ENCODE peak calls at places on chromosomes 11 and 22, in ten cellular contexts. M, H, P, Y, K, T, L, U, O and Q are unnamed samples.

GRCh38 chr22:35777335-35777975 is 59.8 kb downstream of the APOL5 start:
- DNase-seq in Y (no peak), O (peak), P (no peak), T (peak), L (no peak), M (peak), H (no peak), U (no peak), K (no peak), Q (peak)

GRCh38 chr11:65492637-65493366 is 6.0 kb upstream of the MALAT1 start:
- DNase-seq in P (peak), M (no peak), T (no peak), K (no peak), U (peak), O (peak), H (peak), L (peak), Y (peak), Q (peak)

GRCh38 chr22:33352768-33353167 is 294.6 kb upstream of the SYN3 start:
- DNase-seq in O (no peak), P (no peak), L (no peak), H (no peak), M (no peak), Y (no peak), K (no peak), U (no peak), T (no peak), Q (no peak)

GRCh38 chr11:2670541-2671100 is 29.2 kb downstream of the KCNQ1OT1 start:
- DNase-seq in Y (no peak), M (no peak), P (peak), U (no peak), L (no peak), H (no peak), T (no peak), O (no peak), K (no peak), Q (no peak)

GRCh38 chr11:130121430-130121978 is 38.1 kb upstream of the ST14 start:
- DNase-seq in K (no peak), Y (no peak), M (no peak), U (no peak), P (no peak), L (no peak), T (peak), O (peak), H (no peak), Q (peak)

GRCh38 chr11:117419915-117420485 is 92.3 kb downstream of the CEP164 start:
- DNase-seq in U (peak), Y (no peak), K (no peak), P (peak), H (no peak), O (no peak), M (no peak), L (no peak), T (no peak), Q (no peak)

GRCh38 chr11:92376146-92376599 is 151.6 kb downstream of the FAT3 start:
- DNase-seq in M (no peak), Y (no peak), T (peak), P (no peak), O (peak), U (no peak), L (no peak), H (no peak), K (no peak), Q (peak)

GRCh38 chr11:77069336-77069968 is 2.7 kb downstream of the CAPN5 start:
- DNase-seq in U (no peak), O (no peak), T (no peak), K (no peak), M (no peak), Y (no peak), L (no peak), H (no peak), P (peak), Q (no peak)

GRCh38 chr22:37182101-37182948 is 5.7 kb downstream of the C1QTNF6 start:
- DNase-seq in Y (no peak), M (no peak), H (peak), U (peak), P (peak), O (no peak), L (peak), K (no peak), T (no peak), Q (no peak)

GRCh38 chr11:30131535-30131934 is 99.3 kb upstream of the FSHB start:
- DNase-seq in M (no peak), K (no peak), T (no peak), H (no peak), Y (no peak), L (no peak), P (no peak), O (peak), U (no peak), Q (no peak)

GRCh38 chr22:17562906-17563870 is at the start of gene SLC25A18:
- DNase-seq in U (peak), M (no peak), L (no peak), K (peak), Y (peak), T (no peak), H (peak), P (peak), O (no peak), Q (no peak)

GRCh38 chr11:78100276-78101040 is 20.8 kb upstream of the NDUFC2 start:
- DNase-seq in T (no peak), P (no peak), M (no peak), H (no peak), L (no peak), U (no peak), O (no peak), Y (no peak), K (no peak), Q (no peak)

GRCh38 chr11:76602431-76602861 is 68.1 kb downstream of the LRRC32 start:
- DNase-seq in T (no peak), O (no peak), L (no peak), K (no peak), H (peak), U (peak), Y (no peak), P (peak), M (no peak), Q (no peak)

GRCh38 chr22:38505595-38506117 is 455 bp downstream of the DDX17 start:
- DNase-seq in M (no peak), U (peak), P (peak), H (peak), Y (peak), L (peak), T (peak), K (peak), O (no peak), Q (peak)

GRCh38 chr22:38497869-38498268 is 8.2 kb downstream of the DDX17 start:
- DNase-seq in T (no peak), U (no peak), O (no peak), H (no peak), M (no peak), Y (no peak), K (no peak), L (no peak), P (no peak), Q (no peak)

GRCh38 chr22:38503021-38503420 is 3.1 kb downstream of the DDX17 start:
- DNase-seq in K (no peak), O (no peak), H (no peak), T (no peak), L (no peak), M (no peak), U (no peak), Y (no peak), P (no peak), Q (no peak)

GRCh38 chr22:38504731-38505594 is 1.1 kb downstream of the DDX17 start:
- DNase-seq in K (peak), P (peak), L (peak), Y (peak), H (peak), T (no peak), U (peak), O (peak), M (no peak), Q (no peak)

GRCh38 chr22:38501797-38502672 is 4.1 kb downstream of the DDX17 start:
- DNase-seq in U (no peak), P (no peak), K (no peak), T (no peak), O (no peak), H (no peak), L (no peak), M (no peak), Y (no peak), Q (no peak)
- H3K4me3 ChIP-seq in U (peak), P (peak), K (peak), T (peak), O (no peak), H (peak), L (peak), M (no peak), Y (no peak), Q (no peak)

GRCh38 chr11:20448838-20449237 is 61.3 kb downstream of the PRMT3 start:
- DNase-seq in L (no peak), P (no peak), M (no peak), H (no peak), K (no peak), U (no peak), O (no peak), Y (no peak), T (no peak), Q (no peak)

GRCh38 chr11:20444537-20444936 is 57.0 kb downstream of the PRMT3 start:
- DNase-seq in L (no peak), O (peak), K (no peak), P (no peak), Y (no peak), U (no peak), M (no peak), H (no peak), T (no peak), Q (no peak)

GRCh38 chr11:20438637-20439036 is 51.1 kb downstream of the PRMT3 start:
- DNase-seq in K (no peak), P (no peak), M (no peak), H (no peak), T (no peak), Y (no peak), U (no peak), L (no peak), O (no peak), Q (no peak)

GRCh38 chr11:20443596-20443995 is 56.1 kb downstream of the PRMT3 start:
- DNase-seq in O (peak), L (no peak), Y (no peak), T (no peak), M (no peak), P (no peak), K (peak), H (no peak), U (no peak), Q (peak)
- TF ChIP-seq CTCF in O (peak), L (peak), Y (no peak), T (peak), M (peak), P (peak), K (peak), H (peak), U (no peak), Q (peak)

GRCh38 chr11:11027271-11027670 is 169.4 kb upstream of the ZBED5 start:
- DNase-seq in L (no peak), H (no peak), K (no peak), Y (no peak), T (peak), P (no peak), U (no peak), O (peak), M (no peak), Q (peak)
- H3K4me3 ChIP-seq in L (no peak), H (no peak), K (no peak), Y (no peak), T (no peak), P (no peak), U (no peak), O (no peak), M (no peak), Q (no peak)

DNA sequence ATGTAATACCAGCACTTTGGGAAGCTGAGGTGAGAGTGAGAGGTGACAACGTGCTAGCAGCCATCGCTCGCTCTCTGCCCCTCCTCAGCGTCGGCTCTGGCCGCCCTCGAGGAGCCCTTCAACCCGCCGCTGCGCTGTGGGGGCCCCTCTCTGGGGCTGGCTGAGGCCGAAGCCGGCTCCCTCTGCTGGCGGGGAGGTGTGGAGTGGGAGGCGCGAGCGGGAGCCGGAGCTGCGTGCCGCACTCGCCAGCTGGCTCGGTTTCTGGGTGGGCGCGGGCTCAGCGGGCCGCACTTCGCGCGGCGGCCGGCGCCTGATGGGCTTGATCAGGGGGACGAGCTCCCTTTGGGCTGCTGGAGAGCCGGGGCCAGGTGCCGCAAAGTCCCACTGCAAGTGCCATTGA is 98.9 kb upstream of the UBASH3B start:
- DNase-seq in H (no peak), Y (no peak), K (peak), O (no peak), T (no peak), P (peak), U (no peak), L (no peak), M (no peak), Q (no peak)
- TF ChIP-seq CTCF in H (peak), Y (peak), K (peak), O (peak), T (peak), P (no peak), U (no peak), L (peak), M (peak), Q (peak)

DNA sequence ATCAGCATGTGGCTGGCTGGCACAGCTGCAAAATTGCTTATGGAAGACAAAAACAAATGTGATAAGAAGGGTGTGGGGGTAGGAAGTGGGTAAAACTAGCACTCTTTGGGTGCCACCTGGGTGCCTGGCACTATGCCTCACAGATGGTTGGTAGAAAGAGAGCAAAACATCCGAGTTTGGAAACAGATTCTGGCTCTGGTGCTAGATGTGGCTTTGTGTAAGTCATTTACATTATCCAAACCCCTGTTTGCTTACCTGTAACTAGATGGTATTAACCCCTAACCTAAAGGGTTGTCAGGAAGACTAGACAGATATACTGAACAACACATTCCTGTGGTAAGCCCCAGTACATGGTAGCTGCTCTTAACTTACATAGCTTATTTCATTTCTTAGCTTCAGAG is 905.6 kb downstream of the DLG2 start:
- DNase-seq in M (no peak), H (no peak), T (no peak), K (no peak), U (no peak), O (no peak), Y (no peak), L (no peak), P (no peak), Q (no peak)
- H3K4me3 ChIP-seq in M (no peak), H (peak), T (no peak), K (no peak), U (no peak), O (no peak), Y (peak), L (no peak), P (no peak), Q (no peak)

DNA sequence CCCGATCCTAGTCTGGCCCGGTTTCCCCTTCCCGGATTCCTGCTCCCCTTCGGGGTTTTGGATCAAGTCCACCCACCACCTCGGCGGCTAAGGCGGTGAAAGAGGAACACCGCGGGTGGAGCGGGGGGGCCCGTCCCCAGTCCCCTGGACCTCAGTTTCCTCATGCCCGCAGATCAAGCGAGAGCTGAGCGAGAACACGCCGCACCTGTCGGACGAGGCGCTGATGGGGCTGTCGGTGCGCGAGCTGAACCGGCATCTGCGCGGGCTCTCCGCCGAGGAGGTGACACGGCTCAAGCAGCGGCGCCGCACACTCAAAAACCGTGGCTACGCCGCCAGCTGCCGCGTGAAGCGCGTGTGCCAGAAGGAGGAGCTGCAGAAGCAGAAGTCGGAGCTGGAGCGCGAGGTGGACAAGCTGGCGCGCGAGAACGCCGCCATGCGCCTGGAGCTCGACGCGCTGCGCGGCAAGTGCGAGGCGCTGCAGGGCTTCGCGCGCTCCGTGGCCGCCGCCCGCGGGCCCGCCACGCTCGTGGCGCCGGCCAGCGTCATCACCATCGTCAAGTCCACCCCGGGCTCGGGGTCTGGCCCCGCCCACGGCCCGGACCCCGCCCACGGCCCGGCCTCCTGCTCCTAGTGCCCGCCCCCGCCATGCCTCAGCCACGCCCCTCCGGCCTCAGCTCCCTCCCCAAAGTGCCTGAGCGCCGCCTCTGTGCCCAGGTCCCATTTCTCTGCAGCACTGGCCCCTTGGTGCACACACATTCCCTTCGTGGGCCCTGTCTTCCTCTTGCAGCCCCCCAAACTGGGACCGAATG is 12.7 kb downstream of the MAFF start:
- DNase-seq in O (peak), U (peak), M (no peak), T (no peak), Y (peak), P (peak), K (peak), L (peak), H (peak), Q (peak)
- TF ChIP-seq CTCF in O (peak), U (peak), M (no peak), T (no peak), Y (peak), P (peak), K (peak), L (no peak), H (peak), Q (peak)

GRCh38 chr11:8260202-8260996 is 3.3 kb downstream of the LMO1 start:
- DNase-seq in U (peak), P (peak), Y (peak), K (no peak), H (no peak), M (no peak), O (no peak), T (no peak), L (peak), Q (no peak)

GRCh38 chr11:8262552-8263108 is 1.0 kb downstream of the LMO1 start:
- DNase-seq in K (peak), P (peak), H (peak), U (peak), T (peak), L (peak), Y (peak), O (peak), M (no peak), Q (peak)

GRCh38 chr11:8261316-8261715 is 2.4 kb downstream of the LMO1 start:
- DNase-seq in O (no peak), L (no peak), P (peak), Y (peak), T (no peak), H (no peak), U (peak), M (no peak), K (no peak), Q (no peak)

GRCh38 chr11:8263109-8263768 is 439 bp downstream of the LMO1 start:
- DNase-seq in K (peak), H (no peak), L (no peak), M (no peak), Y (peak), T (no peak), U (peak), O (no peak), P (peak), Q (no peak)

DNA sequence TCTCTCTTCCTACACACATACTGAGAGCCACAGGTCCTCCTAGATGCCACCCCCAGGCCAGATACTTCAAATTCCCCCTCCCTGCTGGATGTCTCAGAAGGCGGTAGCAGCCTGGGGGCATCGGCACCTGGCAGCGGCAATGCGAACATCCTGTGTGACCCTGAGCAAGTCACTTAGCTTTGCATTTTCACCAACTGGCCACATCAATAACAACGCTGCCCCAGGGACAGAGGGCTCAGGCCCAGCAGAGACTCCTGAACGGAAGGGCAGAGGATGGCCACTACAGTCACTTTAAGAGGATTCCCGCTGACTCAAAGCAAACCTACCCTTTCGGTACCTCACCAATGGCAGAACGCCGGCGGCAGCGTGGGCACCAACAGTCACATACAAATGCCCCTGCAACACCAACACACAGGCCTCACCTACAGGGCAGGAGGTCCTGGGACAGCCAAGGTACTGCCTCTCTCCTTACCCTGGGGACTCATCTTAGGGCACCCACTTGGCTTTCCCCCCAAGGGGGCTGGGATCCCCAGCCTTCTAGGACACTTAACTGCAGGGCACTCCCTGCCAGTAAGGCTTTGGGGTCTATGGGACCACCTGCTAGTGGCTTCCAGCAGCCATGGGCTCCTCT is 1.6 kb downstream of the LMO1 start:
- DNase-seq in K (no peak), M (no peak), Y (peak), O (no peak), H (no peak), T (no peak), U (peak), L (peak), P (peak), Q (no peak)
- H3K4me3 ChIP-seq in K (peak), M (peak), Y (peak), O (no peak), H (peak), T (peak), U (no peak), L (peak), P (peak), Q (no peak)

DNA sequence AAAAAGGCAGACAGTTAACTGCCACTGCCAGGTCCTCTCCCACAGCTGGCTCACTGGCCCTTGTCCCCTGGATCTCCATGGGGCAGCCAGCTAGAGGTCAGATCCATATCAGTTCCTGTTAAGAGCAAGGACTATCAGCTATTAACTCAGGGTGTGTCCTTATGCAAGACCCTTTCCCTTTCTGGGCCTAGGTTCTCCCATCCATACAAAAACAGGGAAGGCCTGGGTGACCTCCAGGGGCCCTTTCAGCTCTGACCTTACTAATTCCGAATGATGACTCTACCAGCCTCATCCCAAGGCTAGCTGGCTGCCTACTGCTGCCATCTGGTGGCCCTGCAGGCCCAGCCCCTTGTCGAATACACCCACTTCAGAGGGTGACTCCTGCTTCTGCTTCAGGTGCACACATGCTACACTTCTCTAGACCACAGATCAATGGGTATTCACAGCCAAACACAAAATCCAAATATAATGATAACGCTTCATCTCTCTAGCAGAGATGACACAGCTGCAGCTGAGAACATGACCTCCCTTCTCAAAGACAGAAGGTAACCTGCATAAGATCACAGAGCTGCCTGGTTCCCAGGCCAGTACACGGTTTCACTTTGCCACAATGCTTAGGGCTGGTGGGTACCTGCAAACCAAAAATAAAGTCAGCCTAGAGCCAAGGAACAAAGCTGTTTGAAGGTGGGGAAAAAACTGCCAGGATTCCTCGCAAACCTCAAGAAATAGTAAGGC is 34.1 kb downstream of the SERGEF start:
- DNase-seq in K (peak), P (peak), M (no peak), H (peak), Y (no peak), T (peak), U (no peak), O (peak), L (no peak), Q (peak)
- TF ChIP-seq CTCF in K (peak), P (peak), M (peak), H (peak), Y (peak), T (peak), U (peak), O (peak), L (peak), Q (peak)